ENCODE peak calls at places on chromosome 5, in five cellular contexts. X is dermis blood vessel endothelial cell, U is coronary artery, L is IMR-90, F is Right ventricle myocardium inferior. G is an unnamed sample.

GRCh38 chr5:31149072-31149471 is 44.4 kb upstream of the CDH6 start:
- DNase-seq in X (no peak), U (no peak), L (peak; percentile 39), F (no peak), G (no peak)

GRCh38 chr5:67303356-67303755 is 106.8 kb upstream of the CD180 start:
- DNase-seq in X (peak; percentile 89), U (no peak), L (peak; percentile 40), F (no peak), G (no peak)

GRCh38 chr5:76607353-76607871 is 15.8 kb downstream of the F2RL2 start:
- DNase-seq in X (no peak), U (no peak), L (peak; percentile 52), F (no peak), G (no peak)

GRCh38 chr5:134100283-134101011 is 14.0 kb upstream of the TCF7 start:
- DNase-seq in X (peak; percentile 33), U (no peak), L (peak; percentile 76), F (no peak), G (no peak)

GRCh38 chr5:68562308-68562707 is 346.8 kb downstream of the PIK3R1 start:
- DNase-seq in X (peak; percentile 19), U (no peak), L (peak; percentile 44), F (no peak), G (no peak)

GRCh38 chr5:168152660-168153059 is 138.8 kb upstream of the WWC1 start:
- DNase-seq in X (no peak), U (no peak), L (no peak), F (no peak), G (no peak)

GRCh38 chr5:131628990-131629389 is 6.0 kb downstream of the RAPGEF6 start:
- DNase-seq in X (no peak), U (no peak), L (peak; percentile 62), F (no peak), G (no peak)

GRCh38 chr5:63128018-63128417 is 549.4 kb downstream of the LRRC70 start:
- DNase-seq in X (no peak), U (no peak), L (no peak), F (no peak), G (no peak)

GRCh38 chr5:108753331-108753730 is 5.6 kb downstream of the FER start:
- DNase-seq in X (no peak), U (no peak), L (no peak), F (no peak), G (no peak)

GRCh38 chr5:111731638-111732037 is 25.4 kb downstream of the NREP start:
- DNase-seq in X (no peak), U (no peak), L (no peak), F (no peak), G (no peak)

GRCh38 chr5:136811551-136811950 is 446.2 kb upstream of the TRPC7 start:
- DNase-seq in X (peak; percentile 56), U (no peak), L (peak; percentile 86), F (no peak), G (no peak)

GRCh38 chr5:124289641-124290201 is 456.7 kb downstream of the ZNF608 start:
- DNase-seq in X (peak; percentile 3), U (no peak), L (no peak), F (no peak), G (peak; percentile 64)

GRCh38 chr5:56900858-56901578 is 8.4 kb upstream of the SETD9 start:
- DNase-seq in X (peak; percentile 71), U (no peak), L (peak; percentile 38), F (no peak), G (no peak)

GRCh38 chr5:54764102-54764501 is 221.3 kb downstream of the ESM1 start:
- DNase-seq in X (no peak), U (no peak), L (no peak), F (no peak), G (peak; percentile 83)

GRCh38 chr5:14864181-14864812 is 7.3 kb downstream of the ANKH start:
- DNase-seq in X (no peak), U (no peak), L (no peak), F (no peak), G (no peak)

GRCh38 chr5:82167372-82167771 is 110.8 kb downstream of the RPS23 start:
- DNase-seq in X (no peak), U (no peak), L (peak; percentile 39), F (no peak), G (no peak)

GRCh38 chr5:74622122-74622521 is 18.4 kb downstream of the ENC1 start:
- DNase-seq in X (no peak), U (no peak), L (no peak), F (no peak), G (no peak)

GRCh38 chr5:67051164-67051563 is 145.4 kb downstream of the CD180 start:
- DNase-seq in X (no peak), U (no peak), L (no peak), F (no peak), G (no peak)

GRCh38 chr5:113099822-113100221 is 123.2 kb downstream of the DCP2 start:
- DNase-seq in X (no peak), U (no peak), L (no peak), F (no peak), G (no peak)

GRCh38 chr5:167794121-167794520 is 497.3 kb upstream of the WWC1 start:
- DNase-seq in X (no peak), U (no peak), L (no peak), F (no peak), G (no peak)

GRCh38 chr5:23314827-23315226 is 192.6 kb upstream of the PRDM9 start:
- DNase-seq in X (no peak), U (no peak), L (peak; percentile 4), F (no peak), G (no peak)

GRCh38 chr5:142109356-142110045 is 922 bp downstream of the NDFIP1 start:
- DNase-seq in X (peak; percentile 49), U (no peak), L (peak; percentile 15), F (no peak), G (no peak)

GRCh38 chr5:96252596-96252995 is 180.5 kb downstream of the PCSK1 start:
- DNase-seq in X (peak; percentile 12), U (no peak), L (no peak), F (no peak), G (no peak)

GRCh38 chr5:34545164-34545563 is 111.0 kb upstream of the RAI14 start:
- DNase-seq in X (peak; percentile 52), U (no peak), L (no peak), F (no peak), G (no peak)

GRCh38 chr5:57366744-57367143 is 115.9 kb downstream of the ACTBL2 start:
- DNase-seq in X (no peak), U (no peak), L (peak; percentile 28), F (no peak), G (no peak)

GRCh38 chr5:15203376-15203775 is 296.6 kb upstream of the FBXL7 start:
- DNase-seq in X (no peak), U (no peak), L (peak; percentile 34), F (no peak), G (no peak)

GRCh38 chr5:40507095-40507494 is 172.6 kb upstream of the PTGER4 start:
- DNase-seq in X (no peak), U (no peak), L (no peak), F (no peak), G (no peak)

GRCh38 chr5:160463775-160464465 is 42.3 kb downstream of the PTTG1 start:
- DNase-seq in X (peak; percentile 79), U (no peak), L (peak; percentile 93), F (no peak), G (no peak)

GRCh38 chr5:147989977-147990376 is 73.8 kb upstream of the SPINK5 start:
- DNase-seq in X (no peak), U (no peak), L (no peak), F (no peak), G (no peak)

GRCh38 chr5:370311-370958 is 48.9 kb downstream of the AHRR start:
- DNase-seq in X (no peak), U (peak; percentile 64), L (no peak), F (peak; percentile 49), G (peak; percentile 53)

GRCh38 chr5:35908814-35909213 is 29.6 kb downstream of the CAPSL start:
- DNase-seq in X (no peak), U (no peak), L (no peak), F (no peak), G (no peak)

GRCh38 chr5:103582364-103582763 is 19.8 kb upstream of the NUDT12 start:
- DNase-seq in X (peak; percentile 73), U (no peak), L (peak; percentile 50), F (no peak), G (no peak)

GRCh38 chr5:139277171-139277570 is 16.4 kb upstream of the MATR3 start:
- DNase-seq in X (peak; percentile 68), U (no peak), L (no peak), F (no peak), G (no peak)

GRCh38 chr5:169081008-169081724 is 219.8 kb downstream of the SLIT3 start:
- DNase-seq in X (no peak), U (no peak), L (no peak), F (no peak), G (no peak)

GRCh38 chr5:59356813-59357381 is 536.6 kb downstream of the PDE4D start:
- DNase-seq in X (peak; percentile 33), U (no peak), L (no peak), F (peak; percentile 74), G (no peak)

GRCh38 chr5:84372066-84372700 is 12.5 kb downstream of the EDIL3 start:
- DNase-seq in X (peak; percentile 19), U (no peak), L (peak; percentile 75), F (no peak), G (no peak)

GRCh38 chr5:35316611-35317307 is 86.5 kb upstream of the PRLR start:
- DNase-seq in X (no peak), U (no peak), L (no peak), F (no peak), G (no peak)

GRCh38 chr5:73393606-73394489 is 54.7 kb downstream of the FOXD1 start:
- DNase-seq in X (peak; percentile 55), U (no peak), L (no peak), F (no peak), G (peak; percentile 47)

GRCh38 chr5:78373231-78373630 is 12.8 kb downstream of the SCAMP1 start:
- DNase-seq in X (no peak), U (no peak), L (peak; percentile 68), F (no peak), G (no peak)

G was measured in esophagus muscularis mucosa.